ENCODE peak calls at places on chromosome 21, in ten cellular contexts. J is transverse colon; X is M059J; O is stimulated activated naive CD8-positive, alpha-beta T cell treated with anti-CD3 and anti-CD28 coated beads, Interleukin-15, amount 100 ng/mL, for 72 hours; M is stimulated activated CD4-positive, alpha-beta T cell treated with anti-CD3 and anti-CD28 coated beads, Interleukin-4, amount 100 ng/mL, for 4 hours; F is endodermal cell; N is fibroblast of mammary gland; B is RPMI7951; D is left ventricle myocardium inferior; C is astrocyte of the hippocampus. Y is an unnamed sample.

GRCh38 chr21:34761758-34762330 is 93.0 kb downstream of the CLIC6 start:
- DNase-seq in O (no peak), M (no peak), F (no peak), C (no peak), N (peak; percentile 28), B (peak; percentile 14), D (no peak), J (no peak), X (peak; percentile 67), Y (no peak)

GRCh38 chr21:38223893-38224540 is 32.8 kb upstream of the KCNJ15 start:
- DNase-seq in B (peak; percentile 55), D (no peak), C (peak; percentile 41), N (peak; percentile 70), J (no peak), O (no peak), F (peak; percentile 53), X (no peak), M (no peak), Y (no peak)

GRCh38 chr21:42455196-42455595 is 40.8 kb downstream of the RSPH1 start:
- DNase-seq in D (no peak), M (no peak), C (no peak), B (no peak), N (no peak), X (no peak), F (no peak), O (no peak), J (peak; percentile 7), Y (no peak)

GRCh38 chr21:21045538-21045937 is 47.3 kb downstream of the NCAM2 start:
- DNase-seq in X (peak; percentile 20), F (no peak), J (no peak), N (peak; percentile 42), O (no peak), D (no peak), M (no peak), B (no peak), C (peak; percentile 2), Y (no peak)

GRCh38 chr21:37341254-37341960 is 25.2 kb upstream of the DYRK1A start:
- DNase-seq in B (peak; percentile 70), D (no peak), O (no peak), C (peak; percentile 6), X (peak; percentile 90), M (no peak), F (no peak), J (no peak), N (peak; percentile 18), Y (peak; percentile 55)

GRCh38 chr21:39311164-39311563 is 2.3 kb downstream of the BRWD1 start:
- DNase-seq in J (no peak), O (no peak), C (no peak), B (no peak), M (no peak), N (no peak), F (no peak), D (no peak), X (no peak), Y (no peak)

GRCh38 chr21:37579356-37579755 is 212.8 kb downstream of the DYRK1A start:
- DNase-seq in C (no peak), D (no peak), O (no peak), J (no peak), M (no peak), F (no peak), X (no peak), B (no peak), N (no peak), Y (no peak)

GRCh38 chr21:15617968-15618367 is 111.8 kb upstream of the USP25 start:
- DNase-seq in F (no peak), D (no peak), N (peak; percentile 67), J (no peak), B (peak; percentile 31), O (no peak), C (peak; percentile 70), M (no peak), X (peak; percentile 42), Y (peak; percentile 57)

GRCh38 chr21:45110873-45111624 is 36.7 kb downstream of the ADARB1 start:
- DNase-seq in N (no peak), F (no peak), J (no peak), M (no peak), X (no peak), C (no peak), D (no peak), B (no peak), O (no peak), Y (no peak)

GRCh38 chr21:31447477-31447876 is 103.4 kb upstream of the TIAM1 start:
- DNase-seq in D (no peak), O (no peak), J (no peak), F (no peak), B (no peak), X (no peak), M (no peak), C (peak; percentile 31), N (peak; percentile 68), Y (peak; percentile 91)

GRCh38 chr21:39738566-39738965 is 6.4 kb upstream of the IGSF5 start:
- DNase-seq in B (no peak), J (no peak), O (no peak), M (no peak), N (no peak), D (no peak), C (no peak), F (no peak), X (no peak), Y (no peak)

GRCh38 chr21:31284797-31285397 is 59.2 kb downstream of the TIAM1 start:
- DNase-seq in F (no peak), X (peak; percentile 70), O (no peak), J (no peak), M (no peak), D (no peak), B (peak; percentile 78), C (no peak), N (peak; percentile 66), Y (peak; percentile 44)

GRCh38 chr21:45087022-45087823 is 12.8 kb downstream of the ADARB1 start:
- DNase-seq in D (no peak), C (no peak), O (peak; percentile 62), X (no peak), N (no peak), M (no peak), B (no peak), F (no peak), J (no peak), Y (no peak)

GRCh38 chr21:44024895-44025353 is 12.8 kb downstream of the TRAPPC10 start:
- DNase-seq in M (no peak), F (peak; percentile 61), N (peak; percentile 76), X (no peak), D (peak; percentile 64), J (peak; percentile 17), O (no peak), C (peak; percentile 77), B (peak; percentile 40), Y (peak; percentile 87)

GRCh38 chr21:39641827-39642450 is 29.2 kb downstream of the B3GALT5 start:
- DNase-seq in X (no peak), F (no peak), C (no peak), M (no peak), B (no peak), D (no peak), J (no peak), O (no peak), N (no peak), Y (no peak)

GRCh38 chr21:38295997-38296764 is 39.4 kb downstream of the KCNJ15 start:
- DNase-seq in N (peak; percentile 74), M (no peak), O (no peak), F (no peak), D (no peak), J (no peak), C (no peak), X (peak; percentile 41), B (peak; percentile 76), Y (peak; percentile 57)

GRCh38 chr21:22791376-22791775 is 1793.2 kb downstream of the NCAM2 start:
- DNase-seq in O (no peak), M (no peak), N (no peak), F (no peak), D (no peak), X (no peak), B (no peak), C (no peak), J (no peak), Y (no peak)

GRCh38 chr21:42112857-42113256 is 41.7 kb downstream of the UMODL1 start:
- DNase-seq in J (no peak), N (peak; percentile 60), C (peak; percentile 31), M (no peak), X (peak; percentile 48), O (no peak), B (no peak), D (no peak), F (no peak), Y (peak; percentile 17)

GRCh38 chr21:44454058-44454457 is 1.3 kb upstream of the LRRC3 start:
- DNase-seq in F (no peak), D (no peak), J (no peak), N (no peak), M (no peak), O (no peak), X (no peak), B (no peak), C (no peak), Y (no peak)

GRCh38 chr21:42440187-42440792 is 36.6 kb downstream of the UBASH3A start:
- DNase-seq in D (no peak), B (no peak), C (no peak), M (no peak), N (no peak), J (peak; percentile 4), F (no peak), X (no peak), O (peak; percentile 70), Y (no peak)

GRCh38 chr21:37956772-37957171 is 40.5 kb upstream of the KCNJ6 start:
- DNase-seq in N (no peak), O (no peak), X (no peak), J (no peak), M (no peak), B (no peak), C (no peak), F (no peak), D (no peak), Y (no peak)

GRCh38 chr21:33024278-33025103 is 1.2 kb upstream of the OLIG2 start:
- DNase-seq in J (no peak), O (no peak), N (no peak), C (no peak), M (no peak), B (no peak), F (peak; percentile 50), D (no peak), X (no peak), Y (no peak)

GRCh38 chr21:28776251-28776650 is 216.4 kb downstream of the LTN1 start:
- DNase-seq in M (no peak), X (peak; percentile 65), O (peak; percentile 76), N (peak; percentile 96), F (no peak), B (peak; percentile 32), C (peak; percentile 42), D (no peak), J (no peak), Y (peak; percentile 93)

GRCh38 chr21:36499578-36500471 is 19.9 kb upstream of the CLDN14 start:
- DNase-seq in D (peak; percentile 31), X (peak; percentile 38), B (peak; percentile 53), N (peak; percentile 47), F (no peak), J (peak; percentile 39), O (no peak), C (peak; percentile 54), M (no peak), Y (peak; percentile 61)

GRCh38 chr21:35254006-35254751 is 205.1 kb upstream of the RUNX1 start:
- DNase-seq in D (no peak), M (no peak), C (peak; percentile 45), O (no peak), N (peak; percentile 91), X (peak; percentile 76), B (peak; percentile 75), J (peak; percentile 44), F (no peak), Y (peak; percentile 83)

GRCh38 chr21:34544032-34544496 is 32.1 kb upstream of the KCNE1 start:
- DNase-seq in J (peak; percentile 85), N (peak; percentile 75), B (peak; percentile 72), D (peak; percentile 36), F (peak; percentile 91), X (peak; percentile 90), C (peak; percentile 87), O (peak; percentile 46), M (peak; percentile 27), Y (peak; percentile 78)

GRCh38 chr21:29394051-29394450 is 95.3 kb downstream of the BACH1 start:
- DNase-seq in C (no peak), N (no peak), J (no peak), D (no peak), F (no peak), O (no peak), X (no peak), M (no peak), B (no peak), Y (peak; percentile 38)

GRCh38 chr21:42650441-42651421 is 2.7 kb upstream of the PDE9A start:
- DNase-seq in O (no peak), J (no peak), M (no peak), C (no peak), F (no peak), N (no peak), D (peak; percentile 10), B (no peak), X (no peak), Y (no peak)

Y was measured in GM23248.